ENCODE peak calls at places on chromosomes 4 and X, in eight cellular contexts. F, E, S, Z, R, J, T and W are unnamed samples.

GRCh38 chrX:152897216-152898144 is at the start of gene ZNF185:
- DNase-seq in F (peak), J (peak), Z (no peak), E (no peak), S (no peak), T (no peak), R (peak), W (peak)

GRCh38 chr4:38583102-38583501 is 80.9 kb upstream of the KLF3 start:
- DNase-seq in T (no peak), R (no peak), E (no peak), S (no peak), J (no peak), F (peak), Z (no peak), W (no peak)

GRCh38 chrX:152817082-152817744 is 13.3 kb downstream of the CETN2 start:
- DNase-seq in J (peak), R (no peak), F (peak), Z (peak), T (no peak), S (no peak), E (no peak), W (peak)

GRCh38 chrX:31356501-31357263 is 284.8 kb upstream of the FTHL17 start:
- DNase-seq in F (no peak), E (no peak), T (no peak), S (no peak), Z (no peak), J (no peak), R (no peak), W (no peak)

GRCh38 chrX:41922694-41923171 is 621 bp downstream of the CASK start:
- DNase-seq in F (peak), Z (peak), E (no peak), T (no peak), J (no peak), S (no peak), R (no peak), W (no peak)

GRCh38 chrX:153573999-153574398 is 24.9 kb downstream of the CCNQ start:
- DNase-seq in S (no peak), T (no peak), F (no peak), E (no peak), R (no peak), J (no peak), Z (no peak), W (no peak)

GRCh38 chr4:174999407-174999806 is 81.2 kb downstream of the ADAM29 start:
- DNase-seq in S (no peak), R (no peak), F (no peak), Z (no peak), T (no peak), J (no peak), E (no peak), W (no peak)

GRCh38 chrX:11670316-11670715 is 4.6 kb upstream of the ARHGAP6 start:
- DNase-seq in F (no peak), T (no peak), Z (no peak), E (no peak), J (no peak), S (no peak), R (no peak), W (no peak)

GRCh38 chr4:132866616-132867015 is 282.5 kb upstream of the PCDH10 start:
- DNase-seq in F (no peak), Z (no peak), J (no peak), S (no peak), T (no peak), R (no peak), E (no peak), W (no peak)

GRCh38 chrX:8037593-8038348 is 110.6 kb upstream of the PNPLA4 start:
- DNase-seq in R (no peak), S (no peak), J (peak), E (no peak), T (no peak), F (no peak), Z (no peak), W (no peak)

GRCh38 chr4:41307633-41308032 is 50.9 kb downstream of the UCHL1 start:
- DNase-seq in S (no peak), Z (no peak), T (no peak), J (no peak), E (no peak), F (peak), R (no peak), W (no peak)

GRCh38 chr4:143506031-143506430 is 7.5 kb upstream of the SMARCA5 start:
- DNase-seq in J (no peak), F (no peak), R (no peak), S (no peak), E (no peak), Z (no peak), T (no peak), W (no peak)

GRCh38 chr4:128776794-128777216 is 32.7 kb upstream of the JADE1 start:
- DNase-seq in Z (no peak), R (peak), F (peak), J (no peak), E (no peak), S (no peak), T (no peak), W (peak)

GRCh38 chr4:82678046-82678445 is 116.3 kb upstream of the TMEM150C start:
- DNase-seq in T (no peak), E (no peak), R (no peak), F (no peak), S (no peak), Z (no peak), J (no peak), W (no peak)

GRCh38 chrX:18949902-18950301 is 34.0 kb downstream of the PHKA2 start:
- DNase-seq in Z (no peak), F (no peak), T (no peak), E (no peak), J (no peak), S (no peak), R (no peak), W (no peak)

GRCh38 chr4:54498661-54499111 is 159.1 kb upstream of the KIT start:
- DNase-seq in R (peak), S (no peak), F (peak), E (no peak), Z (no peak), J (no peak), T (no peak), W (peak)

GRCh38 chr4:127055349-127055748 is 577.4 kb upstream of the INTU start:
- DNase-seq in J (no peak), T (no peak), F (peak), E (no peak), R (no peak), Z (no peak), S (peak), W (no peak)

GRCh38 chrX:13824746-13825145 is 7.9 kb upstream of the GPM6B start:
- DNase-seq in Z (no peak), F (no peak), R (no peak), T (no peak), E (no peak), J (peak), S (no peak), W (no peak)

GRCh38 chrX:40165861-40166260 is 68.1 kb upstream of the BCOR start:
- DNase-seq in T (no peak), Z (no peak), E (no peak), R (no peak), F (no peak), S (no peak), J (no peak), W (no peak)

GRCh38 chr4:89413518-89413917 is 105.9 kb upstream of the GPRIN3 start:
- DNase-seq in Z (peak), J (no peak), S (no peak), R (no peak), E (no peak), T (no peak), F (no peak), W (no peak)

GRCh38 chr4:102826105-102826889 is 1.1 kb downstream of the UBE2D3 start:
- DNase-seq in J (no peak), R (no peak), Z (no peak), T (no peak), E (no peak), S (no peak), F (no peak), W (no peak)

GRCh38 chr4:142728209-142728608 is 117.9 kb downstream of the INPP4B start:
- DNase-seq in F (no peak), Z (no peak), E (no peak), S (no peak), J (no peak), T (no peak), R (no peak), W (no peak)

GRCh38 chr4:138790993-138791392 is 224.6 kb upstream of the NOCT start:
- DNase-seq in S (no peak), Z (no peak), E (no peak), R (no peak), F (no peak), T (no peak), J (no peak), W (no peak)

GRCh38 chr4:73419106-73420038 is 15.3 kb downstream of the ALB start:
- DNase-seq in S (no peak), Z (no peak), F (no peak), J (no peak), R (no peak), T (no peak), E (no peak), W (no peak)

GRCh38 chr4:145623831-145624230 is 4.6 kb downstream of the MMAA start:
- DNase-seq in T (no peak), F (peak), E (no peak), J (no peak), S (no peak), R (no peak), Z (no peak), W (no peak)

GRCh38 chr4:75011131-75011795 is 78.3 kb downstream of the PARM1 start:
- DNase-seq in F (peak), S (no peak), Z (no peak), E (no peak), J (no peak), R (no peak), T (no peak), W (peak)

GRCh38 chrX:153381684-153382532 is 19.2 kb downstream of the PNMA6E start:
- DNase-seq in E (no peak), Z (peak), S (peak), R (peak), F (peak), J (no peak), T (peak), W (peak)